ENCODE peak calls at places on chromosomes 2 and 18, in four cellular contexts. D is transverse colon, U is stomach, Z is suprapubic skin. N is an unnamed sample.

GRCh38 chr2:6506311-6507258 is 359.1 kb downstream of the CMPK2 start:
- DNase-seq in D (peak), U (no peak), Z (no peak), N (no peak)

GRCh38 chr2:218785103-218785502 is 3.2 kb downstream of the CYP27A1 start:
- DNase-seq in D (peak), U (no peak), Z (no peak), N (no peak)

GRCh38 chr2:201955702-201956141 is 77.9 kb upstream of the FZD7 start:
- DNase-seq in D (no peak), U (no peak), Z (no peak), N (peak)

GRCh38 chr2:29075894-29076700 is 1.8 kb upstream of the PCARE start:
- DNase-seq in D (no peak), U (no peak), Z (no peak), N (no peak)

GRCh38 chr2:113010088-113010487 is 4.8 kb downstream of the IL36A start:
- DNase-seq in D (no peak), U (no peak), Z (no peak), N (no peak)

GRCh38 chr2:1605659-1606400 is 138.5 kb downstream of the PXDN start:
- DNase-seq in D (no peak), U (no peak), Z (peak), N (no peak)

GRCh38 chr18:8379187-8379941 is 229.9 kb upstream of the RAB12 start:
- DNase-seq in D (no peak), U (no peak), Z (no peak), N (no peak)

GRCh38 chr2:18290386-18290785 is 270.1 kb downstream of the RDH14 start:
- DNase-seq in D (no peak), U (no peak), Z (no peak), N (no peak)

DNA sequence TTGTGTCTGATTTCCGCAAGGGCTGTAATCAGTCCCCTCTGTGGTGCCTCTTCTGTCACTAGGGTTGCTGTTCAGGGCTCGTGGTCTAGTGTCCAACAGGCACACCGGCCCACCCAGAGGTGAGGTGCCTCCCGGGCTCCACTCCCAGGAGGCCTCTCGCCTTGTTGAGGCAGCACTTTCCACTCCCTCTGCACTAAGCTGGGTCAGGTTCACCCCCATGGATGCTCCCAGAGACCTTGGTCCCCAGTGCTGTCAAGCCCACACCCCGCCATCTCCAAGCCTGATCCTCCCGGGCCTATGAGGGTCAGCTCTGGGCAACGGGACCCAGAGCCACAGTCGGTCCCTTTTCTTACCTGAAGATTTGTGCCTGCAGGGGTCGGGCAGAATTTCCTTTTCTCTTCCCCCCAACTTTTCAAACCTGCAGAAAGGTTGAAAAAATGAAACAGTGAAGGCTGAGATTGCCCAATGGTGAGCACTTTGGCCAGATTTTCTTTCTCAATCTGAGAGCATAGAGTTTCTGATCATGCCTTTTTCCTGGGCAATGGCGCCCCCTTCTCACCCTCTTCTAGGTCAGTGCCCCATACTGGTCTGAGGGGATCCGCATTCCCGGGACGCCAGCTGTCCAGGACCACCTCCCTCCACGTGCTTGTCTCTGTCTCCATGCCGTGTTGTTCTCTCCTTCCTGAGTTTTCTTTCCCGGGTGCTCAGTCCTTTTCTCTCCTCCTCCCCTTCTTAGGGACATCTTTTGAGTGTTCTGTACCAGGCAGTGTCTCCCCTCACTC is 148.0 kb downstream of the ASB1 start:
- DNase-seq in D (no peak), U (no peak), Z (no peak), N (no peak)
- H3K27ac ChIP-seq in D (no peak), U (no peak), Z (no peak), N (no peak)

GRCh38 chr18:28284132-28284531 is 107.2 kb upstream of the CDH2 start:
- DNase-seq in D (no peak), U (no peak), Z (no peak), N (no peak)

GRCh38 chr18:28288784-28289183 is 111.9 kb upstream of the CDH2 start:
- DNase-seq in D (no peak), U (no peak), Z (no peak), N (no peak)

GRCh38 chr18:28281400-28281799 is 104.5 kb upstream of the CDH2 start:
- DNase-seq in D (no peak), U (no peak), Z (no peak), N (no peak)

DNA sequence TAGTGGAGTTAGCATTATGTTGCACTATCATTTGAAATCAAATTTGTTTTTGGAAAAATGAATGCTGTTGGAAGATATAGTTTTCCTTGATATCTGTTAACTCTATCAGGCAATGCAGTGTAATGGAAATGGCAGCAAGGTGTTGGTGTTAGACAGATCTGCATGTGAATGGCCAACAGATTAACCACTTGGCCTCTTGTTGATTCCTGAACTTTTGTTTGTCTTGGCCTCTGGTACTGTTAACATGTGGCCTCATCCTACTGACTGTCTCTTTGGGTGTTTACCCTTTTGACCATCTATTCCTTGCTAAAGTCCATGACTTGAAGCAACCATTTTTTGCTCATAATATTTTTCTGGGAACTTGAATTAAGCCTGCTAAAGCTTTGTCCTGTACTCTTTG is 110.2 kb upstream of the CDH2 start:
- DNase-seq in D (no peak), U (no peak), Z (no peak), N (no peak)
- TF ChIP-seq CTCF in D (no peak), U (no peak), Z (no peak), N (no peak)

GRCh38 chr2:100161940-100162620 is 19.7 kb upstream of the AFF3 start:
- DNase-seq in D (no peak), U (no peak), Z (no peak), N (no peak)
- TF ChIP-seq EP300 in D (no peak), U (no peak), Z (no peak), N (no peak)

GRCh38 chr2:12457831-12458230 is 258.9 kb upstream of the TRIB2 start:
- DNase-seq in D (no peak), U (no peak), Z (no peak), N (no peak)

GRCh38 chr2:12456293-12457151 is 260.2 kb upstream of the TRIB2 start:
- DNase-seq in D (peak), U (peak), Z (peak), N (peak)

GRCh38 chr2:12453731-12454130 is 263.0 kb upstream of the TRIB2 start:
- DNase-seq in D (no peak), U (no peak), Z (no peak), N (no peak)

GRCh38 chr2:12452211-12452610 is 264.5 kb upstream of the TRIB2 start:
- DNase-seq in D (no peak), U (no peak), Z (no peak), N (no peak)

DNA sequence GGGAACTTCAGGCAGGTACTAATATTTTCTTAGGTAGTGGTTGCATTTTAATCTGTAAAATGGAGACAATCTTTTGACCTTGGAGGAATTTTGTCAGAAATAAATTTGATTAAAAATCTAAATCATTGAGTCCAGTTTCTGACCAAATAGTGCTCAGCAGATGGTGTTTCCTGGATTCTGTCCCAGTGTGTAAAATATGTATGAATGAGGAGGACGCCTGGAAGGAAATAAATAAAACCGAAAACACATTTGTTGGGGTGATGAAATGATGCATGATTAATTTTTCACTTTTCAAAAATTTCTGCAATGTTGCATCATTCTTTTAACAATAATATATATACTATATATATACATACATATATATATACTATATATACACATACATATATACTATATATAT is 261.1 kb upstream of the TRIB2 start:
- DNase-seq in D (no peak), U (no peak), Z (no peak), N (no peak)
- H3K27ac ChIP-seq in D (no peak), U (no peak), Z (no peak), N (no peak)

GRCh38 chr18:75958683-75959082 is 531.2 kb upstream of the SMIM21 start:
- DNase-seq in D (no peak), U (no peak), Z (no peak), N (no peak)

GRCh38 chr18:75959150-75959549 is 531.6 kb upstream of the SMIM21 start:
- DNase-seq in D (no peak), U (no peak), Z (no peak), N (no peak)

GRCh38 chr18:75966431-75966830 is 528.6 kb downstream of the ZNF516 start:
- DNase-seq in D (no peak), U (no peak), Z (no peak), N (no peak)

GRCh38 chr18:75962177-75962576 is 532.9 kb downstream of the ZNF516 start:
- DNase-seq in D (no peak), U (no peak), Z (no peak), N (no peak)
- TF ChIP-seq CTCF in D (no peak), U (no peak), Z (no peak), N (no peak)

DNA sequence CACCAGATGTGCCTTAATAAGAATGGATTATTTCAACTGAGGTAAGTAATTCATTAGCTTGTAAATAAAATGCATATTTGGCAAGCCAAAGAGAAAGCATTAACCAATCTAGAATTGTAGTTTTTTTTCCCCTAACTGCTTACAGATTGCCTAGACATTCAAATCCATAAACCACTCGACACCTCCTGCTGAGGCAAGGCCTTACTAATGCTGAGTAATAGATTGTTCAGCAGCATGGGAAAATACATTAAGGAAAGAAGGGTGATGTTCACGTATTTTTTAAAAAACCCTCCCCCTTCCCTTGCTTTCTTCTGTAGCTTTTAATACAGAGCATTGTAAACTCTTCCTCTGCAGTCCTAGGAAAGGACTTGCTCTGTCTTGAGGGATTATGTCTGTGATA is 17.0 kb upstream of the LINC00305 start:
- DNase-seq in D (no peak), U (no peak), Z (no peak), N (no peak)
- TF ChIP-seq EP300 in D (no peak), U (no peak), Z (no peak), N (no peak)

N was measured in esophagus muscularis mucosa.